ENCODE peak calls at places on chromosomes 11 and 22, in ten cellular contexts. E is keratinocyte; V is upper lobe of right lung; L is naive thymus-derived CD4-positive, alpha-beta T cell; D is dorsolateral prefrontal cortex; A is tibial artery; B is left lung; H is heart left ventricle; Q is K562; Y is cardiac muscle cell. P is an unnamed sample.

GRCh38 chr11:4467811-4468606 is 14.4 kb upstream of the OR52K1 start:
- DNase-seq in A (no peak), D (no peak), B (no peak), L (no peak), E (no peak), Q (no peak), V (no peak), Y (no peak), H (no peak), P (no peak)

GRCh38 chr22:45268958-45269844 is 15.5 kb upstream of the UPK3A start:
- DNase-seq in D (peak), H (peak), Q (peak), B (peak), Y (peak), A (peak), E (no peak), V (peak), L (peak), P (peak)

GRCh38 chr11:3803726-3804510 is 4.4 kb upstream of the PGAP2 start:
- DNase-seq in V (peak), B (no peak), Q (no peak), E (no peak), Y (no peak), L (no peak), A (no peak), D (no peak), H (no peak), P (no peak)

GRCh38 chr11:36383200-36383599 is 87.1 kb downstream of the PRR5L start:
- DNase-seq in A (no peak), V (no peak), D (no peak), Y (no peak), H (no peak), E (no peak), Q (no peak), L (no peak), B (no peak), P (no peak)

GRCh38 chr22:37121887-37122591 is 12.5 kb upstream of the TMPRSS6 start:
- DNase-seq in L (peak), Y (peak), E (peak), D (no peak), H (no peak), V (peak), B (peak), A (no peak), Q (no peak), P (no peak)

GRCh38 chr11:123065634-123066033 is 3.7 kb upstream of the HSPA8 start:
- DNase-seq in Y (peak), H (no peak), D (no peak), L (no peak), A (no peak), Q (no peak), B (no peak), E (no peak), V (no peak), P (no peak)

GRCh38 chr22:50269573-50270301 is 443 bp downstream of the MAPK11 start:
- DNase-seq in Q (peak), Y (peak), A (no peak), H (no peak), V (no peak), D (peak), L (no peak), B (no peak), E (no peak), P (peak)

GRCh38 chr22:27252282-27253049 is 549.1 kb downstream of the MN1 start:
- DNase-seq in D (no peak), Y (peak), L (no peak), E (no peak), H (peak), B (peak), Q (no peak), V (no peak), A (peak), P (no peak)

GRCh38 chr11:37092487-37092886 is 494.5 kb upstream of the RAG2 start:
- DNase-seq in D (no peak), A (no peak), H (no peak), B (no peak), L (no peak), Q (no peak), Y (no peak), E (no peak), V (no peak), P (no peak)

GRCh38 chr11:933936-934335 is 8.3 kb downstream of the AP2A2 start:
- DNase-seq in Q (no peak), Y (no peak), E (no peak), A (no peak), D (no peak), H (no peak), V (no peak), B (no peak), L (no peak), P (no peak)

GRCh38 chr11:46055371-46055770 is 65.9 kb downstream of the PHF21A start:
- DNase-seq in A (no peak), V (no peak), H (no peak), E (no peak), D (no peak), L (no peak), Y (peak), B (no peak), Q (no peak), P (no peak)

GRCh38 chr22:32622004-32622761 is 147.6 kb downstream of the FBXO7 start:
- DNase-seq in E (no peak), A (peak), H (peak), D (no peak), L (no peak), Y (peak), V (no peak), Q (no peak), B (no peak), P (peak)

GRCh38 chr22:44383071-44383575 is 70.4 kb upstream of the SHISAL1 start:
- DNase-seq in D (no peak), B (no peak), H (peak), L (no peak), Y (no peak), V (peak), A (no peak), E (no peak), Q (no peak), P (no peak)

GRCh38 chr22:17990942-17991341 is 33.4 kb downstream of the MICAL3 start:
- DNase-seq in Y (no peak), H (peak), D (no peak), E (no peak), B (no peak), A (no peak), Q (no peak), L (no peak), V (no peak), P (no peak)

DNA sequence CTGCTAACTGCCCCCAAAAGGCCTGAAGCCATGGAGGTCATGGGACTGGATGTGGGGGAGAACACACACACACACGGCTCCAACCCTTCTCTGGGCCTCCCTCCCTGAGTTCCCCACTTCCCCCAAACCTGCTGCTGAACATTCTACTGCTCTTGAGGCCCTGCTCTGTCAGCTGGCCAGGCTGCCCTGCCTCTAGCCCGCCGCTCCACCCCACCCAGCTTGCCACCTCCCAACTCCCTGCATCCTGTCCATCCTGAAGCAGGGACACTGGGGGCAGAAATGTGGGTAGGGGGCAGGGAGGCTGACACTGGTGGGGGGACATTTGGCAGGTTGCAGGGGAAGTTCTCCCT is 1.0 kb downstream of the KCNJ4 start:
- DNase-seq in D (no peak), Q (no peak), V (no peak), H (no peak), B (no peak), L (no peak), E (no peak), A (no peak), Y (no peak), P (no peak)
- H3K27ac ChIP-seq in D (peak), Q (no peak), V (no peak), H (peak), B (no peak), L (no peak), E (no peak), A (no peak), Y (no peak), P (no peak)

GRCh38 chr11:129414144-129414876 is 38.7 kb downstream of the BARX2 start:
- DNase-seq in V (no peak), B (no peak), D (no peak), A (no peak), Q (no peak), E (no peak), H (no peak), Y (no peak), L (no peak), P (no peak)
- H3K27ac ChIP-seq in V (no peak), B (no peak), D (no peak), A (no peak), Q (no peak), E (no peak), H (no peak), Y (no peak), L (no peak), P (no peak)

GRCh38 chr11:73243093-73243485 is 25.0 kb downstream of the P2RY2 start:
- DNase-seq in Q (no peak), H (no peak), L (no peak), D (no peak), V (peak), Y (no peak), B (no peak), A (no peak), E (no peak), P (no peak)

GRCh38 chr11:73244589-73245240 is 26.6 kb downstream of the P2RY2 start:
- DNase-seq in H (no peak), D (no peak), B (peak), Y (no peak), L (no peak), A (no peak), V (peak), Q (no peak), E (no peak), P (no peak)

GRCh38 chr11:73240190-73240781 is 22.2 kb downstream of the P2RY2 start:
- DNase-seq in Y (peak), A (no peak), B (peak), V (peak), D (no peak), E (no peak), Q (no peak), H (peak), L (no peak), P (no peak)

GRCh38 chr11:73241300-73241699 is 23.2 kb downstream of the P2RY2 start:
- DNase-seq in D (no peak), Y (no peak), E (no peak), L (no peak), V (no peak), Q (no peak), H (no peak), A (no peak), B (no peak), P (no peak)

DNA sequence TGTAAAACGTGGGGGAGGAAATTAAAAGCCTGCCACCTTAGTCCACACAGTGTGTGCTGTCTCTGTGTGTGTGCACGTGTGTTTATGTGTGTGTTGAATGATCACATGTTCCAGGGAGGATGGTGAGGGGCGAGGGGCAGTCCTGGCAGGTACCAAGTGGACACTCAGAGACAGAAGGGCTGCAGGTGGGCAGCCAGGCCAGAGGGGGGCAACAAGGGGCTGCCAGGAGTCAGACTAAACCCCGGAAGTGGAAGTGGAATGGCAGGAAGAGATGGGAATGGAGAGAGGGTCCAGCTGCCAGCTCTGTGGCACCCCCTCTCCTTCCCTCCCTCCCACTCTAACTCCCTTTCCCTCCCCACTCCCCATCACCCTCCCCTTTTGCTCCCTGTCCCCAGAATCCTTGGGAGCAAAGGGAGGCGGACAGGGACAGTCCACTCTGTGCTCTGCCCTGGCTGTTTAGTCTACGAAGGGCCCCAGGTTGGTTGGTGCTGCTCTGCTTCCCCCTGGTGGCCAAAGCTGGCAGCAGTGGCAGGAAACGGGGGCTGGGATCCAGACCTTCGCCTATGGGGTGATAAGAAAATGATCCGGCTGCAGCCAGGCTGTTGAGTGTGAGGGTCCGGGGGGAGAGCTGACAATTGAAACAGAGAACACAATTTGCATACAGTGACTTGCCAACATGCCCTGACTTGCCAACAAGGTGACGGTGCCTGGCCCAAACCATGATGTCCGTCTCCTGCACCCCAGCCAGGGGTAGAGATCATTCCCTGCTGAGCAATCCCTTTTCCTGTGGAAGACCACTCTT is 24.4 kb downstream of the P2RY2 start:
- DNase-seq in L (peak), E (no peak), V (peak), A (peak), Y (peak), Q (peak), H (peak), D (peak), B (peak), P (peak)
- H3K27ac ChIP-seq in L (no peak), E (no peak), V (no peak), A (peak), Y (no peak), Q (no peak), H (peak), D (no peak), B (no peak), P (peak)

DNA sequence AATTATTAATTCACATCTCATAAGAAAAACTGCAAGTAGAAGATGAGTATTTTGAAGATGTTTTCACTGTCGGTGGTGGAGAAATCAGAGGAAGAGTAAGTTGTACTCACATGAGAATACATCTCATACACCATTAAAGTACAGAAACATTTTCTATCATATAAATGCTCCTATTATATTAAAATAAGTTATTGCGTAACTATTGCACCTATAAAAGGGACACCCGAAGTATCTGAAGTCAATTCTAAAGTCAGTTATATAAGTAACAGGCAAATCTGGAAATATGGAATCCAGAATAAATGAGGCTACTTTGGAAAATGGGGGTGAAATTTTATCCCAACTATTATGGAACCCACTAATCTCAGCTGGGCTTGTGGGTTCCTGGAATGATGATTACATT is 103.3 kb downstream of the FAM76B start:
- DNase-seq in E (no peak), D (no peak), V (no peak), B (no peak), Q (no peak), L (no peak), H (no peak), A (no peak), Y (no peak), P (no peak)
- H3K27ac ChIP-seq in E (no peak), D (no peak), V (no peak), B (no peak), Q (no peak), L (peak), H (no peak), A (no peak), Y (no peak), P (no peak)

GRCh38 chr11:10534331-10534730 is 6.7 kb downstream of the RNF141 start:
- DNase-seq in D (no peak), L (no peak), B (no peak), Y (no peak), A (no peak), Q (no peak), V (no peak), H (no peak), E (no peak), P (no peak)

GRCh38 chr11:10528121-10528520 is 12.9 kb downstream of the RNF141 start:
- DNase-seq in A (no peak), D (no peak), E (no peak), B (no peak), L (no peak), V (no peak), Y (no peak), H (no peak), Q (no peak), P (no peak)

GRCh38 chr11:10529279-10529678 is 11.7 kb downstream of the RNF141 start:
- DNase-seq in A (no peak), B (no peak), Q (no peak), L (no peak), Y (no peak), D (no peak), H (no peak), V (no peak), E (no peak), P (no peak)

GRCh38 chr11:10537587-10537986 is 3.4 kb downstream of the RNF141 start:
- DNase-seq in B (no peak), V (no peak), Q (no peak), H (no peak), Y (no peak), D (no peak), L (no peak), A (no peak), E (no peak), P (no peak)

GRCh38 chr11:10533323-10533722 is 7.7 kb downstream of the RNF141 start:
- DNase-seq in B (no peak), E (no peak), D (no peak), L (no peak), V (no peak), Y (no peak), H (no peak), A (no peak), Q (no peak), P (no peak)
- H3K27ac ChIP-seq in B (no peak), E (no peak), D (peak), L (no peak), V (no peak), Y (no peak), H (no peak), A (no peak), Q (no peak), P (no peak)

P was measured in SJCRH30.